ENCODE peak calls at places on chromosomes 11 and 22, in six cellular contexts. G, E, Y, X, D and O are unnamed samples.

GRCh38 chr11:118820412-118821357 is 29.7 kb upstream of the DDX6 start:
- DNase-seq in G (peak), E (peak), Y (peak), X (peak), D (peak), O (peak)

GRCh38 chr11:59137190-59137589 is 5.5 kb upstream of the FAM111A start:
- DNase-seq in G (no peak), E (no peak), Y (no peak), X (no peak), D (no peak), O (no peak)

GRCh38 chr11:35838071-35838470 is 105.8 kb upstream of the LDLRAD3 start:
- DNase-seq in G (no peak), E (no peak), Y (peak), X (no peak), D (no peak), O (no peak)

GRCh38 chr22:17198188-17199130 is 20.8 kb downstream of the ADA2 start:
- DNase-seq in G (no peak), E (peak), Y (peak), X (peak), D (no peak), O (peak)

GRCh38 chr22:24474221-24474620 is 20.9 kb upstream of the UPB1 start:
- DNase-seq in G (no peak), E (no peak), Y (peak), X (no peak), D (no peak), O (no peak)

GRCh38 chr11:115558635-115559034 is 54.4 kb upstream of the CADM1 start:
- DNase-seq in G (no peak), E (no peak), Y (no peak), X (no peak), D (no peak), O (no peak)

GRCh38 chr11:86713552-86713951 is 41.1 kb upstream of the ME3 start:
- DNase-seq in G (no peak), E (no peak), Y (no peak), X (no peak), D (no peak), O (no peak)

GRCh38 chr22:39223091-39223710 is 21.6 kb downstream of the PDGFB start:
- DNase-seq in G (no peak), E (peak), Y (no peak), X (no peak), D (peak), O (no peak)

GRCh38 chr11:77065878-77066228 is 918 bp upstream of the CAPN5 start:
- DNase-seq in G (peak), E (peak), Y (peak), X (no peak), D (no peak), O (peak)

GRCh38 chr11:108697872-108698473 is 33.1 kb downstream of the DDX10 start:
- DNase-seq in G (peak), E (no peak), Y (peak), X (no peak), D (no peak), O (no peak)

GRCh38 chr11:8566613-8567210 is 27.3 kb downstream of the STK33 start:
- DNase-seq in G (no peak), E (no peak), Y (peak), X (no peak), D (no peak), O (no peak)

GRCh38 chr11:116492600-116492999 is 280.2 kb downstream of the BUD13 start:
- DNase-seq in G (no peak), E (no peak), Y (no peak), X (no peak), D (no peak), O (no peak)

GRCh38 chr11:35584321-35584720 is 33.9 kb upstream of the FJX1 start:
- DNase-seq in G (no peak), E (no peak), Y (peak), X (no peak), D (no peak), O (no peak)

GRCh38 chr11:75068559-75068958 is 28.1 kb downstream of the OR2AT4 start:
- DNase-seq in G (no peak), E (no peak), Y (no peak), X (no peak), D (no peak), O (no peak)

GRCh38 chr11:42473116-42473515 is 838.7 kb upstream of the API5 start:
- DNase-seq in G (no peak), E (no peak), Y (no peak), X (no peak), D (no peak), O (no peak)

GRCh38 chr22:43528601-43529360 is 117.0 kb downstream of the MPPED1 start:
- DNase-seq in G (no peak), E (no peak), Y (no peak), X (no peak), D (no peak), O (no peak)

GRCh38 chr11:9688716-9689511 is 25.0 kb downstream of the SWAP70 start:
- DNase-seq in G (no peak), E (no peak), Y (peak), X (no peak), D (no peak), O (no peak)
- H3K4me3 ChIP-seq in G (no peak), E (no peak), Y (no peak), X (no peak), D (no peak), O (peak)

DNA sequence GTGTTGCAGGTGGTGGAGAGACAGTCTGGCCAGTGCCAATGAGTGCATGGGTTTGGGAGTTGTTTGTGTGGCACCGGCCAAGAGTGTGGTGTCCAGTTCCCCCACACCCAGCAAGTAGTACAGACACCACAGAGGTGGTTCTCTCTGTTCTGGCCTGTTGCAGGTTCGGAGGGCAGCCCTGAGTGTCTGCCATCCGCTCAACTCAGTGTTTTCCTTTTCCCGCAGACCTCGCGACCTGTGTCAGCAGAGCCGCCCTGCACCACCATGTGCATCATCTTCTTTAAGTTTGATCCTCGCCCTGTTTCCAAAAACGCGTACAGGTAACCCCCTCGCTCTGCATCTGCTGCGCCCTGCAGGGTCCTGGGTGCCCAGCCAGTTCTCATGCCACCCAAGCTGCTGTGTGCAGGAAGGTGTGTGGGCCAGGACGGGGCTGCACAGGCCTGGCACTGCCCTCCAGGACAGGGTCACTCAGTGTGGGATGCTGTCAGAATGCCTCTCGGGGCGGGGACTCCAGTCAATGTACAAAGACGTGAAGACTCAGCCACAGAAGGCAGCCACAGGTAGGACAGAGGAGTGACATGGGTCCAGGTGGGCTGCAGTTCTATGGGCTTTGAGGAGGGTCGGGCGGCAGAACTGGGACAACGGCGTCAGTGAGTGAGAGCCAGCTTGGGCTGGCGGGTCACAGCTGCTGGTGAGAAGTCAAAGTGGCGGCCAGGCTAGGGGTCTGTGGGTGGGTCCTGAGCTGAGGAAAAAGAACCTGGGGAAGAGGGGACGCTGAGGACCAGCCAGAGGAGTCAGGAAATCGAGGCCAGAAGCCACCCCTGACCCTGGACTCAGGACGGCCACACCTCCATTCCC is 15.9 kb downstream of the TANGO2 start:
- DNase-seq in G (no peak), E (no peak), Y (no peak), X (no peak), D (peak), O (no peak)
- H3K4me3 ChIP-seq in G (no peak), E (no peak), Y (no peak), X (no peak), D (no peak), O (no peak)

GRCh38 chr22:28857288-28857687 is 26.1 kb upstream of the ZNRF3 start:
- DNase-seq in G (no peak), E (no peak), Y (no peak), X (no peak), D (no peak), O (no peak)
- H3K4me3 ChIP-seq in G (no peak), E (no peak), Y (no peak), X (no peak), D (no peak), O (no peak)

GRCh38 chr22:46292173-46292572 is 4.5 kb upstream of the GTSE1 start:
- DNase-seq in G (no peak), E (no peak), Y (no peak), X (no peak), D (no peak), O (no peak)
- H3K4me3 ChIP-seq in G (no peak), E (no peak), Y (no peak), X (no peak), D (no peak), O (no peak)

GRCh38 chr11:133070053-133070713 is 462.1 kb downstream of the OPCML start:
- DNase-seq in G (no peak), E (no peak), Y (no peak), X (no peak), D (no peak), O (no peak)

GRCh38 chr11:133070790-133071189 is 461.5 kb downstream of the OPCML start:
- DNase-seq in G (no peak), E (no peak), Y (no peak), X (no peak), D (no peak), O (no peak)

GRCh38 chr11:133064152-133064877 is 468.0 kb downstream of the OPCML start:
- DNase-seq in G (peak), E (peak), Y (peak), X (peak), D (no peak), O (peak)

GRCh38 chr11:133065847-133066485 is 466.3 kb downstream of the OPCML start:
- DNase-seq in G (no peak), E (no peak), Y (peak), X (no peak), D (no peak), O (no peak)

GRCh38 chr11:133064961-133065360 is 467.3 kb downstream of the OPCML start:
- DNase-seq in G (no peak), E (no peak), Y (no peak), X (no peak), D (no peak), O (no peak)
- H3K4me3 ChIP-seq in G (peak), E (peak), Y (peak), X (peak), D (no peak), O (peak)

GRCh38 chr22:49670610-49671330 is 156.9 kb downstream of the BRD1 start:
- DNase-seq in G (no peak), E (no peak), Y (no peak), X (no peak), D (peak), O (no peak)
- H3K4me3 ChIP-seq in G (no peak), E (peak), Y (no peak), X (peak), D (no peak), O (peak)

GRCh38 chr11:18789942-18790341 is 1.7 kb downstream of the PTPN5 start:
- DNase-seq in G (no peak), E (no peak), Y (no peak), X (no peak), D (no peak), O (no peak)

GRCh38 chr11:18792827-18793226 is 1.2 kb upstream of the PTPN5 start:
- DNase-seq in G (no peak), E (no peak), Y (no peak), X (no peak), D (no peak), O (no peak)

GRCh38 chr11:18792066-18792591 is 531 bp upstream of the PTPN5 start:
- DNase-seq in G (no peak), E (no peak), Y (no peak), X (no peak), D (no peak), O (no peak)

GRCh38 chr11:18790820-18791174 is 801 bp downstream of the PTPN5 start:
- DNase-seq in G (no peak), E (no peak), Y (no peak), X (no peak), D (no peak), O (no peak)

DNA sequence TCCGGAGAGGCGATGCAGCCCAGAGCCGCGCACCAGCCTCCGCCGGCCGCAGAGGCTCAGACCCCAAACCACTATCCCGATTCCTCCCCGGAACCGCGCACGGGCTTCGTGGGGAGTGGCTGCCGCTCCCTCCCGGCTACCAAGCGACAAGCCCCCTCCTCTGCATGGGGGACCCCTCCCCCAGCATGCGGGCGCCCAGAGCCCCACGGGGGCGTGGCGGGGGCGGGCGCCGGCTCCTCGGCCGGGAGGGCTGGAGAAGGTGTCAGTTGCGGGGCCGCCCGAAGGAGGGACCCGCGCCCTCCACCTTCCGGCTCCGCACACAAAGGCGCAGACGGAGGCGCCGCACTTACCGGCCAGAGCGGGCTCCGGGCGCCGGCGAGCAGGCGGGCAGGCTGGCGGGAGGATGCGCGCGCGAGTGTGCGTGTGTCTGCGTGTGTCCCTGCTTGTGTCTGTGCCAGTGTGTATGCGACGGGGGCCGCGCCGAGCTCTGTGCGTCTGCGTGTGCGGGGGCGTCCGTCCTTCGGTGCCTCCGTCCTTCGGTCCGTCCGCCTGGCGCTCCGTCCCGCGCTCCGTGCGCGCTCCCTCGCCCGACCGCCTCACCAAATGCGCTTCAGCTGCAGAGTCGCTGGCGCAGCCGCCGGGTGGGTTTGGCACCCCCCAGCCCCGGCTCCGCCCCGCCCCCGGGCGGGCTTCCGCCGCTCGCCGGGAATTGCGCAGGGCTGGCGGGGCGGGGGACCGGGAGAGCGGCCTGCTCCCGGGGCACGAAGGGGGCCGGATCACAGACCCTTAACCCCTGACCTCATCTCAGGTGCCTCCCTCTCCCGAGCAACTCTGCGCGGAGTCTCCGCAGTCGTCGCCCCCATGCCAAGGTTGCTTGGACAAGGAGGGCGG is at the start of gene PTPN5:
- DNase-seq in G (no peak), E (no peak), Y (peak), X (peak), D (no peak), O (no peak)
- H3K4me3 ChIP-seq in G (peak), E (peak), Y (no peak), X (peak), D (peak), O (peak)

DNA sequence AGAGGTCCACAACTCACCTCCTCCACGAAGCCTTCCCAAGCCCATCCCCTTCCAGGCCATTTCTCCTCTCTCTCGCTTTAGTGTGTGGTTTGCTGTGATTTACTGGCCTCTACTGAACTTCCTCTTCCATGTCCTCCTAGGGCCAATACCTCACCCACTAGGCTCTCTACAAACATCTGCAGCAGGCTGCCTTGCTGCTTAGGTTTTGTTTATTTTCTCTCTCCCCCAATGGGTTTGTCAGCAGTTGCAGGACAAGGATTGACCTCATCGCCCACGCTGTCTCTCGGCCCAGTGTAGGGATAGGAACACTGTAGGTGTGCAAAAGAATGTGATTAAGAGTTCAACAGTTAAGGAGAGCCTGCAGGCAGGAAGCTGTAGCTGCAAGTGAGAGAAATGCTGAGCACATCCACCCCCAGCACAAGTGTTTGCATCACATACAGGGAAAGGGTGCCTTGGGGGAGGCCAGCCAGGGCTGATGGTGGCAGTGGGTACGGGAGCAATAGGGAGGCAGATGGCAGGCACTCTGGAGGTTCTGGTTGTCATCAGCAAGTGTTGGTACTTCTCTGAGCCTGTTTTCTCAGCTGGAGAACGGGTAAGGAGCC is 1.4 kb downstream of the PC start:
- DNase-seq in G (peak), E (no peak), Y (peak), X (no peak), D (no peak), O (no peak)
- H3K4me3 ChIP-seq in G (peak), E (no peak), Y (no peak), X (no peak), D (no peak), O (no peak)

GRCh38 chr11:64036081-64037026 is 623 bp downstream of the FLRT1 start:
- DNase-seq in G (no peak), E (peak), Y (peak), X (no peak), D (no peak), O (peak)

GRCh38 chr11:64037027-64037633 is 1.4 kb downstream of the FLRT1 start:
- DNase-seq in G (no peak), E (no peak), Y (no peak), X (no peak), D (no peak), O (no peak)

GRCh38 chr11:64034411-64034811 is 1.3 kb upstream of the FLRT1 start:
- DNase-seq in G (no peak), E (no peak), Y (no peak), X (no peak), D (no peak), O (no peak)

GRCh38 chr11:64035081-64035524 is 628 bp upstream of the FLRT1 start:
- DNase-seq in G (no peak), E (no peak), Y (no peak), X (no peak), D (no peak), O (no peak)

DNA sequence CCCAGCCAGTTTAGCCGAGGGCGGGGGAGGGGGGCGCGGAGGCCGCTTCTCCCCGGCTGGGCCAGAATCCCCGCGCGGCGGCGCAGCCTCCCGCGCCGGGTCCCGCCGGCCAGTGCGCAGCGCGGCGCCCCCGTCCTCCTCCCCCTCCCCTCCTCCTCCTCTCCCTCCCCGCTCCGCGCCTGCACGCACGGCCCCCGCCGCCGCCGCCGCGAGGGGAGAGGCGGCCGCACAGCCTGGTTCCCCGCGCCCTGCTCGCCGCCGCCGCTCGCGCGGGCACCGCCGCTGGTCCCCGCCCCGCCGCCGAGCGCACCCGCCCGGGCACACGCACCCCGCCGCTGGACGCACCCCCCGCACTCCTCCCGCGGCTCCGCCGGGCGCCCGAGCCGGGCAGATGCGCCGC is at the start of gene FLRT1:
- DNase-seq in G (no peak), E (no peak), Y (no peak), X (no peak), D (no peak), O (no peak)
- H3K4me3 ChIP-seq in G (peak), E (peak), Y (peak), X (peak), D (no peak), O (peak)

DNA sequence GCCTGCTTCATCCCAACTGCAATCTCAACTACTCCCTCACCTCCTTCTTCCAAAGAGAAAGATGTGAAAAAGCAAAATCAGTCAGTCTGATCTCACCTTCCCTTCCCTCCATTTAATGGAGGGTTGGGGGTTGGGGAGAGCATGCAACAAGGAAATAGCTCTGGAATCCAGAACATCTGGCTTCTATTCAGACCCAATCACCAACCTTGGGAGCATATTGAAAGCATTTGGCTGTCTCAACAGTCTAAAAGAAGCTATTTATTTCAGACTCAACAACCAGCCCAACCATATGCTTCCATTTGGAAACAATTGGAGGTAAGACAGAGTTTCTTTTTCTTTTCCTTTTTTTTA is 131.0 kb upstream of the UBASH3B start:
- DNase-seq in G (no peak), E (no peak), Y (no peak), X (no peak), D (no peak), O (no peak)
- H3K4me3 ChIP-seq in G (no peak), E (no peak), Y (no peak), X (no peak), D (no peak), O (no peak)